ENCODE peak calls at places on chromosomes 12 and 14, in four cellular contexts. V is RCC 7860; F is stimulated activated CD4-positive, alpha-beta T cell treated with anti-CD3 and anti-CD28 coated beads, Interleukin-2, amount 100 ng/mL, for 48 hours; B is KBM-7. U is an unnamed sample.

GRCh38 chr12:58915634-58916033 is 4.7 kb downstream of the LRIG3 start:
- DNase-seq in V (no peak), F (no peak), B (no peak), U (no peak)

GRCh38 chr14:21680072-21680471 is 6.5 kb upstream of the OR4E1 start:
- DNase-seq in V (no peak), F (no peak), B (no peak), U (no peak)

GRCh38 chr12:90062799-90063198 is 354.2 kb upstream of the ATP2B1 start:
- DNase-seq in V (no peak), F (no peak), B (no peak), U (no peak)

GRCh38 chr14:60485600-60486251 is at the start of gene C14orf39:
- DNase-seq in V (no peak), F (no peak), B (peak), U (peak)

GRCh38 chr12:19461986-19462385 is 22.7 kb downstream of the AEBP2 start:
- DNase-seq in V (no peak), F (no peak), B (no peak), U (no peak)

GRCh38 chr14:70884595-70885342 is 22.5 kb upstream of the PCNX1 start:
- DNase-seq in V (no peak), F (no peak), B (no peak), U (no peak)

GRCh38 chr12:55965240-55965639 is 602 bp downstream of the PMEL start:
- DNase-seq in V (no peak), F (no peak), B (no peak), U (no peak)

GRCh38 chr14:56491299-56492285 is 88.0 kb upstream of the TMEM260 start:
- DNase-seq in V (peak), F (peak), B (peak), U (no peak)

GRCh38 chr12:31002361-31002725 is 71.3 kb upstream of the DDX11 start:
- DNase-seq in V (no peak), F (no peak), B (no peak), U (no peak)

GRCh38 chr14:99968156-99968920 is 96.9 kb upstream of the EVL start:
- DNase-seq in V (peak), F (no peak), B (no peak), U (no peak)

GRCh38 chr12:5479761-5480160 is 47.9 kb downstream of the NTF3 start:
- DNase-seq in V (no peak), F (no peak), B (no peak), U (no peak)

GRCh38 chr12:6955462-6956331 is 4.5 kb downstream of the PTPN6 start:
- DNase-seq in V (no peak), F (no peak), B (no peak), U (no peak)

GRCh38 chr14:75283162-75283883 is 4.7 kb downstream of the FOS start:
- DNase-seq in V (no peak), F (no peak), B (no peak), U (no peak)

GRCh38 chr12:124756151-124756550 is 107.5 kb downstream of the SCARB1 start:
- DNase-seq in V (no peak), F (no peak), B (no peak), U (no peak)

GRCh38 chr14:101474563-101475467 is 86.5 kb upstream of the DIO3 start:
- DNase-seq in V (no peak), F (no peak), B (no peak), U (no peak)

GRCh38 chr12:79415754-79416435 is 274.9 kb downstream of the PAWR start:
- DNase-seq in V (no peak), F (no peak), B (no peak), U (no peak)

GRCh38 chr12:120598674-120599463 is 17.7 kb upstream of the POP5 start:
- DNase-seq in V (peak), F (no peak), B (no peak), U (no peak)